ENCODE peak calls at places on chromosome 13, in seven cellular contexts. Y is caudate nucleus, X is tibial artery, O is lung, T is A549, R is GM23338, U is cardiac muscle cell. G is an unnamed sample.

GRCh38 chr13:29859971-29860370 is 9.6 kb upstream of the UBL3 start:
- DNase-seq in Y (no peak), O (no peak), T (no peak), R (no peak), U (no peak), X (no peak), G (no peak)

GRCh38 chr13:39317284-39317683 is 279.0 kb downstream of the NHLRC3 start:
- DNase-seq in T (no peak), Y (no peak), X (no peak), U (no peak), R (no peak), O (no peak), G (no peak)

GRCh38 chr13:96299235-96299634 is 209.3 kb downstream of the HS6ST3 start:
- DNase-seq in X (no peak), U (no peak), Y (no peak), T (peak), R (no peak), O (no peak), G (no peak)

GRCh38 chr13:94925263-94925662 is 212.9 kb upstream of the SOX21 start:
- DNase-seq in O (no peak), U (no peak), X (no peak), T (no peak), R (no peak), Y (no peak), G (no peak)

GRCh38 chr13:65653548-65654078 is 1576.5 kb downstream of the PCDH9 start:
- DNase-seq in T (no peak), X (no peak), Y (no peak), U (no peak), R (no peak), O (no peak), G (no peak)

GRCh38 chr13:24670927-24671326 is 9.3 kb upstream of the ATP12A start:
- DNase-seq in T (peak), U (peak), X (no peak), Y (no peak), R (peak), O (no peak), G (no peak)

GRCh38 chr13:85755123-85755522 is 44.1 kb downstream of the SLITRK6 start:
- DNase-seq in X (no peak), O (no peak), T (no peak), U (peak), Y (no peak), R (no peak), G (no peak)

GRCh38 chr13:24834902-24835510 is 71.0 kb downstream of the RNF17 start:
- DNase-seq in X (no peak), R (no peak), Y (no peak), O (no peak), U (no peak), T (no peak), G (no peak)

GRCh38 chr13:45373116-45373606 is 32.2 kb upstream of the TPT1 start:
- DNase-seq in R (no peak), Y (no peak), X (no peak), O (no peak), U (no peak), T (no peak), G (no peak)

GRCh38 chr13:103140001-103140671 is 73.9 kb upstream of the SLC10A2 start:
- DNase-seq in Y (no peak), R (peak), T (peak), X (no peak), U (peak), O (no peak), G (no peak)

GRCh38 chr13:38582133-38582532 is 104.7 kb upstream of the FREM2 start:
- DNase-seq in R (peak), T (peak), U (peak), X (no peak), O (no peak), Y (no peak), G (no peak)

GRCh38 chr13:35190241-35190640 is 248.2 kb downstream of the NBEA start:
- DNase-seq in T (no peak), O (no peak), Y (no peak), R (no peak), X (no peak), U (no peak), G (no peak)

DNA sequence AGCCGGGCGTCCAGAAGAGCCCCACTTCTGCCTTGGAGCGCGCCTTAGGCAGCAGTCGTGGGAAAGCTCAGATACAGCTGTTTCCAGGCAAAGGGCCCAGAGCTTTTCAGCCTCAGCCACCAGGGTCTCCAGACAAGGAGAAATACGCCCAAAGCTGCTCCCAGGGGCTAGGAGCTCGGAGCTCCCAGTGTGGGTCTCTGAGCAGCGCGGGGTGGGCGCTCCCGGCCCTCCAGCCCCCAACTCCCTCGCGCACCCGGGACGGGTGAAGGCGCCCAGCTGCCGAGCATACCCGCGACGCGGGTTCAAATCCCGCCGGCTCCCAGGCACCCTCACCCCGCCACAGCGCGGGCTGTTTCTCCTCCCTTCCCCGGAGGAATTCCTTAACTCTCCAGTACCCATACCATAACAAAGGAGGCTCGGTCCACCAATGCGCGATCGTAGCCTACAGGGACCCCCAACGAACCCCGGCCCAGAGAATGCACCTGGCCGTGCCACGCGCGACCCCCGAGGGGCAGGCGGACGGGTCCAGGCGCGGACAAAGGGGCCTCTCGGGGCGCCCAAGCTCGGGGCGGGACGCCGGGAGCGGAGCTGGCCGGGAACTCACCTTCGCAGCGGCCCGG is 507 bp downstream of the COL4A1 start:
- DNase-seq in X (peak), O (no peak), Y (no peak), U (peak), T (no peak), R (peak), G (no peak)
- H3K27ac ChIP-seq in X (peak), O (peak), Y (no peak), U (peak), T (peak), R (no peak), G (no peak)

GRCh38 chr13:76991796-76992547 is at the start of gene CLN5:
- DNase-seq in X (peak), T (peak), O (peak), Y (peak), R (peak), U (peak), G (peak)

GRCh38 chr13:76994281-76994680 is 2.4 kb downstream of the CLN5 start:
- DNase-seq in R (no peak), U (no peak), O (no peak), T (no peak), X (no peak), Y (no peak), G (no peak)

GRCh38 chr13:76993473-76993872 is 1.6 kb downstream of the CLN5 start:
- DNase-seq in R (no peak), U (no peak), Y (no peak), X (no peak), T (no peak), O (no peak), G (no peak)

GRCh38 chr13:76992548-76993001 is 694 bp downstream of the CLN5 start:
- DNase-seq in R (peak), Y (no peak), U (peak), X (no peak), O (no peak), T (peak), G (no peak)

DNA sequence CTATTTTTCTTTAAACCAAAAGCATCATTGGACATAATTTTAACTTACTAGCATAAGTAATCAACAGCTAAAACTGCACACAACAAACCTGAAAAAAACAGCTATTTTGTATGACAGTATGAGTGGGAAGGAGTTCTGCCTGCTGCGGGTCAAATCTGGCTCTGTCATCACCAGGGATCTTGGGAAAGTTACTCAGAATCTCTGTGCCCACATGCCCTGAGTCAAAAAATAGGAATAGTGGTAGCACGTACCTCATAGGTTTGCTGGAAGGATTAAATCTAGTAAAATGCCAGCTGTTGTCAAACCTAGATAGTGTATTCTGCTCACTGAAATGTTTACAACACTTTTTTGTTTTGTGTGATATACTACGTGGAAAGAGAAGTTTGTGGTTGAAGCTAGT is 1.1 kb downstream of the CLN5 start:
- DNase-seq in Y (no peak), U (no peak), O (no peak), T (no peak), X (no peak), R (no peak), G (no peak)
- H3K27ac ChIP-seq in Y (peak), U (no peak), O (no peak), T (no peak), X (peak), R (no peak), G (peak)

DNA sequence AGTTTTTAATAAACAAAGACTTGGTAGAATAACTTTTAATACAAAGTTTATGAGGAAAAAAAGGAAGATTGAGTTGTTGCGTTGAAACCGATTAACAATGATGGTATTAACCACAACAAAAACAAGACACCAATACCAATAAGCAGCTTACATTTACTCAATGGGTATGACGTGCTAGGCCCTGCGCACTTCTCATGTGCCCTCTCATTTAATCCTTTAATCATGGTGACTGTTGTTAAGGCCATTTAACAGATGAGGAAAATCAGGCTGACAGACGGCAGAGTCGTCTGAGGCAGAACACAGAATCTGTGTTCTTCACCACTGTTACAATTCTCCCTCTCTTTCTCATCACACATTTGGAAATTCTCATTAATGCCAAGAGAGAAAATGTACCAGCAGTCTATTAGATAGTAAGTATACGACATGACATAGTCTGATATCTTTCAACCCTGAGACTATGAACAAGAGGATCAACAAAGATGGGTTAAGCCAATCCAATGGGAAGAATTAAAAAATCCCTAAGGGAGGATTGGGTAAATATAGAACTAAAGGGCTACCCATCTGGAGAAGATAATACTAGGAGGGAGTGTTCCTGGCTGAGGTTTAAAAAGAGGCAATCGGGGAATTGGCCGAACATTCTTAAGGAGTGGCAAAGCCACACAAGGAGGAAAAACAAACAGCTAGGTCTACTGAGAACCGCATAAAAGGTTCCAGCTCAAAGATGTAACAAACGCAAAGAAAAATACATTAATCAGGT is 54.0 kb downstream of the DOCK9 start:
- DNase-seq in O (no peak), X (no peak), Y (no peak), U (no peak), T (no peak), R (no peak), G (no peak)
- H3K27ac ChIP-seq in O (no peak), X (peak), Y (peak), U (no peak), T (no peak), R (no peak), G (no peak)

GRCh38 chr13:73058741-73059459 is at the start of gene KLF5:
- DNase-seq in Y (peak), R (peak), X (peak), U (peak), T (peak), O (peak), G (peak)
- H3K27ac ChIP-seq in Y (peak), R (no peak), X (peak), U (no peak), T (peak), O (peak), G (no peak)